ENCODE peak calls at places on chromosomes 7 and 10, in ten cellular contexts. P, N, M, W, S, F, H, J, X and B are unnamed samples.
A peak's percentile ranks its signal among the peaks of the same experiment; 100 is the strongest.

GRCh38 chr10:75043256-75044121 is 68.0 kb upstream of the SAMD8 start:
- DNase-seq in P (no peak), N (peak; percentile 93), M (no peak), W (no peak), S (peak; percentile 57), F (no peak), H (no peak), J (no peak), X (no peak), B (no peak)

GRCh38 chr10:93616844-93617360 is 4.6 kb downstream of the PDE6C start:
- DNase-seq in P (no peak), N (no peak), M (no peak), W (no peak), S (no peak), F (no peak), H (no peak), J (no peak), X (no peak), B (no peak)

GRCh38 chr10:66629976-66630375 is 295.9 kb upstream of the LRRTM3 start:
- DNase-seq in P (no peak), N (no peak), M (no peak), W (no peak), S (no peak), F (no peak), H (no peak), J (no peak), X (no peak), B (no peak)

GRCh38 chr10:91571671-91572070 is 61.2 kb downstream of the PPP1R3C start:
- DNase-seq in P (no peak), N (no peak), M (peak; percentile 44), W (no peak), S (no peak), F (no peak), H (no peak), J (no peak), X (no peak), B (no peak)

GRCh38 chr10:123038782-123039631 is 30.2 kb downstream of the ACADSB start:
- DNase-seq in P (no peak), N (no peak), M (no peak), W (no peak), S (no peak), F (no peak), H (no peak), J (no peak), X (no peak), B (no peak)

GRCh38 chr10:34116780-34117179 is 698.3 kb downstream of the PARD3 start:
- DNase-seq in P (no peak), N (peak; percentile 64), M (no peak), W (no peak), S (no peak), F (no peak), H (no peak), J (no peak), X (no peak), B (no peak)

GRCh38 chr10:92756233-92757065 is 66.7 kb downstream of the HHEX start:
- DNase-seq in P (no peak), N (no peak), M (peak; percentile 31), W (peak; percentile 31), S (no peak), F (no peak), H (no peak), J (no peak), X (no peak), B (no peak)

GRCh38 chr7:76066716-76067503 is 19.0 kb downstream of the MDH2 start:
- DNase-seq in P (no peak), N (no peak), M (no peak), W (no peak), S (no peak), F (no peak), H (no peak), J (no peak), X (no peak), B (no peak)

GRCh38 chr7:154451480-154452457 is 399.6 kb downstream of the DPP6 start:
- DNase-seq in P (no peak), N (no peak), M (no peak), W (no peak), S (no peak), F (no peak), H (no peak), J (no peak), X (no peak), B (no peak)

GRCh38 chr7:41816111-41816510 is 113.2 kb upstream of the INHBA start:
- DNase-seq in P (no peak), N (no peak), M (no peak), W (no peak), S (no peak), F (no peak), H (no peak), J (no peak), X (no peak), B (no peak)

GRCh38 chr7:99072126-99072525 is 71.8 kb downstream of the SMURF1 start:
- DNase-seq in P (no peak), N (no peak), M (no peak), W (no peak), S (no peak), F (no peak), H (no peak), J (no peak), X (no peak), B (no peak)

GRCh38 chr7:66778201-66778600 is 37.7 kb downstream of the RABGEF1 start:
- DNase-seq in P (no peak), N (no peak), M (peak; percentile 25), W (peak; percentile 13), S (no peak), F (no peak), H (no peak), J (no peak), X (no peak), B (peak; percentile 40)

GRCh38 chr10:71684356-71685173 is 35.0 kb downstream of the C10orf105 start:
- DNase-seq in P (no peak), N (no peak), M (no peak), W (no peak), S (no peak), F (no peak), H (no peak), J (no peak), X (no peak), B (no peak)

GRCh38 chr7:116180302-116180701 is 30.0 kb upstream of the TES start:
- DNase-seq in P (peak; percentile 69), N (peak; percentile 81), M (peak; percentile 76), W (peak; percentile 77), S (no peak), F (no peak), H (peak; percentile 21), J (no peak), X (no peak), B (no peak)

GRCh38 chr10:17923728-17924127 is 28.0 kb upstream of the SLC39A12 start:
- DNase-seq in P (peak; percentile 96), N (no peak), M (peak; percentile 77), W (peak; percentile 97), S (peak; percentile 83), F (peak; percentile 87), H (peak; percentile 69), J (no peak), X (peak; percentile 44), B (peak; percentile 65)

DNA sequence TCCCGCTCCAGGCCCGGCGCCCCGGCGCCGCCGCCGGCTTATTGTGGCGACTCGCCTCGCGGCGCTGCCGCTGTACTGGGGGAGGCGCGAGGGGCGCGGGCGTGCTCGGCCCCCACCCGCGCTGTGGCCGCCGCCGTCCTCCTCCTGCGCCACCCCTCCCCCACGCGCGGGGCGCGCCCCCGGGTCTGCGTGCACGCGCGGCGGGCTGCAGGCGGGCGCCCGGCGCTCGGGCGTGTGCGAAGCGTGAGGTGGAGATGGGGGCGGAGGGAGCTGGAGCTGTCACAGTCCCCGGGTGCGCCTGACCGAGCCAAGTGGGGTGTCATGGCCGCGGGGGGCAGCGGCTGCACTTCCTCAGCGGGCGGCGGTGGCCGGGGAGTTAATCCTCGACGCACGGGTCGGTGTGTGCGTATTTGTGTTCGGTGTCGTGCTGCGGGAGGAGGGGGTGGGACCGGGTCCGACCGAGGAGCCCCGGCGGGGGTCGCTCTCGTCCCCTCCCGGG is 672 bp downstream of the LCOR start:
- DNase-seq in P (peak; percentile 58), N (peak; percentile 76), M (peak; percentile 80), W (peak; percentile 57), S (peak; percentile 90), F (no peak), H (peak; percentile 78), J (peak; percentile 94), X (peak; percentile 82), B (no peak)
- TF ChIP-seq CTCF in P (no peak), N (peak; percentile 13), M (no peak), W (no peak), S (no peak), F (no peak), H (no peak), J (no peak), X (no peak), B (no peak)

GRCh38 chr7:1204460-1204859 is 28.2 kb upstream of the UNCX start:
- DNase-seq in P (no peak), N (no peak), M (no peak), W (peak; percentile 61), S (no peak), F (no peak), H (no peak), J (no peak), X (no peak), B (no peak)
- H3K4me3 ChIP-seq in P (no peak overlapping the region), N (no peak overlapping the region), M (no peak overlapping the region), W (peak overlapping the region; percentile 25), S (no peak overlapping the region), F (no peak overlapping the region), H (no peak overlapping the region), J (no peak overlapping the region), X (no peak overlapping the region), B (no peak overlapping the region)

GRCh38 chr7:69825031-69825681 is 226.9 kb downstream of the AUTS2 start:
- DNase-seq in P (no peak), N (no peak), M (peak; percentile 46), W (peak; percentile 28), S (no peak), F (no peak), H (no peak), J (no peak), X (no peak), B (no peak)
- TF ChIP-seq CTCF in P (no peak), N (no peak), M (peak; percentile 23), W (no peak), S (no peak), F (no peak), H (no peak), J (no peak), X (no peak), B (no peak)

GRCh38 chr7:77422500-77422899 is 6.4 kb upstream of the GSAP start:
- DNase-seq in P (no peak), N (no peak), M (no peak), W (no peak), S (no peak), F (no peak), H (no peak), J (no peak), X (no peak), B (no peak)

GRCh38 chr7:77427996-77428603 is 12.0 kb upstream of the GSAP start:
- DNase-seq in P (peak; percentile 73), N (peak; percentile 11), M (peak; percentile 60), W (peak; percentile 36), S (no peak), F (no peak), H (no peak), J (no peak), X (no peak), B (no peak)

GRCh38 chr7:77426521-77427051 is 10.4 kb upstream of the GSAP start:
- DNase-seq in P (peak; percentile 51), N (peak; percentile 65), M (peak; percentile 54), W (peak; percentile 65), S (no peak), F (no peak), H (no peak), J (no peak), X (no peak), B (no peak)

GRCh38 chr7:77426052-77426404 is 9.9 kb upstream of the GSAP start:
- DNase-seq in P (no peak), N (no peak), M (no peak), W (peak; percentile 36), S (no peak), F (no peak), H (no peak), J (no peak), X (no peak), B (no peak)

GRCh38 chr7:77425151-77426051 is 9.3 kb upstream of the GSAP start:
- DNase-seq in P (peak; percentile 78), N (peak; percentile 73), M (peak; percentile 56), W (peak; percentile 50), S (no peak), F (peak; percentile 48), H (no peak), J (no peak), X (no peak), B (no peak)
- H3K4me3 ChIP-seq in P (no peak overlapping the region), N (peak overlapping the region; percentile 0), M (peak overlapping the region; percentile 39), W (peak overlapping the region; percentile 22), S (no peak overlapping the region), F (peak overlapping the region; percentile 29), H (no peak overlapping the region), J (peak overlapping the region; percentile 20), X (no peak overlapping the region), B (no peak overlapping the region)